ENCODE peak calls at places on chromosomes 11 and 22, in four cellular contexts. G is uterus, Q is tibial nerve, S is left ventricle myocardium inferior. Y is an unnamed sample.
A peak's percentile ranks its signal among the peaks of the same experiment; 100 is the strongest.

GRCh38 chr11:128290106-128290840 is 297.1 kb downstream of the ETS1 start:
- DNase-seq in Q (peak; percentile 32), S (peak; percentile 18), G (peak; percentile 48), Y (no peak)

GRCh38 chr11:61162092-61162935 is 1.1 kb upstream of the VPS37C start:
- DNase-seq in Q (no peak), S (no peak), G (no peak), Y (no peak)

GRCh38 chr22:23509571-23510302 is 70.4 kb downstream of the IGLL1 start:
- DNase-seq in G (no peak), Q (no peak), S (no peak), Y (no peak)

GRCh38 chr11:67731583-67731982 is 57.2 kb upstream of the ALDH3B2 start:
- DNase-seq in G (no peak), Q (no peak), S (no peak), Y (no peak)

GRCh38 chr22:45742866-45743450 is 71.3 kb downstream of the ATXN10 start:
- DNase-seq in S (no peak), G (no peak), Q (no peak), Y (no peak)

GRCh38 chr11:70421123-70421522 is 22.8 kb downstream of the CTTN start:
- DNase-seq in G (no peak), S (no peak), Q (no peak), Y (no peak)

GRCh38 chr11:127017482-127017881 is 16.9 kb upstream of the KIRREL3 start:
- DNase-seq in G (no peak), S (no peak), Q (no peak), Y (no peak)

GRCh38 chr22:20571531-20572007 is 64.2 kb downstream of the MED15 start:
- DNase-seq in Q (no peak), S (peak; percentile 37), G (no peak), Y (no peak)

GRCh38 chr11:128458316-128458715 is 129.0 kb downstream of the ETS1 start:
- DNase-seq in G (no peak), S (no peak), Q (no peak), Y (no peak)

GRCh38 chr22:50683994-50684371 is 11.4 kb downstream of the SHANK3 start:
- DNase-seq in S (no peak), G (no peak), Q (no peak), Y (no peak)

GRCh38 chr11:10784229-10785145 is 24.2 kb downstream of the EIF4G2 start:
- DNase-seq in Q (no peak), G (no peak), S (peak; percentile 28), Y (no peak)

GRCh38 chr22:46546466-46547178 is 9.2 kb upstream of the CELSR1 start:
- DNase-seq in Q (no peak), G (peak; percentile 42), S (peak; percentile 88), Y (no peak)

GRCh38 chr22:20927940-20928572 is 10.8 kb downstream of the CRKL start:
- DNase-seq in G (no peak), Q (no peak), S (no peak), Y (no peak)

GRCh38 chr11:848380-848931 is 5.8 kb downstream of the TSPAN4 start:
- DNase-seq in G (no peak), Q (no peak), S (no peak), Y (no peak)

GRCh38 chr22:20413217-20414058 is 19.5 kb downstream of the ZNF74 start:
- DNase-seq in S (no peak), Q (no peak), G (no peak), Y (no peak)

GRCh38 chr11:134559617-134559992 is 147.6 kb upstream of the B3GAT1 start:
- DNase-seq in Q (no peak), G (no peak), S (no peak), Y (no peak)

GRCh38 chr22:45580703-45581381 is 78.2 kb downstream of the FBLN1 start:
- DNase-seq in G (no peak), S (no peak), Q (no peak), Y (no peak)

GRCh38 chr11:120172054-120172881 is 34.4 kb upstream of the TRIM29 start:
- DNase-seq in G (peak; percentile 75), S (peak; percentile 64), Q (peak; percentile 55), Y (no peak)

GRCh38 chr22:23192133-23192532 is 11.8 kb downstream of the BCR start:
- DNase-seq in Q (no peak), G (no peak), S (no peak), Y (no peak)

GRCh38 chr22:48968201-48968959 is 859.3 kb downstream of the BRD1 start:
- DNase-seq in Q (no peak), S (peak; percentile 5), G (peak; percentile 5), Y (no peak)

GRCh38 chr11:15810079-15810478 is 546.3 kb downstream of the SOX6 start:
- DNase-seq in Q (no peak), G (no peak), S (no peak), Y (no peak)

GRCh38 chr22:28582806-28583205 is 96.8 kb downstream of the TTC28 start:
- DNase-seq in G (no peak), S (no peak), Q (no peak), Y (no peak)

GRCh38 chr11:33067294-33067693 is 27.9 kb downstream of the TCP11L1 start:
- DNase-seq in S (no peak), G (no peak), Q (no peak), Y (no peak)

GRCh38 chr22:24554316-24555159 is at the start of gene GUCD1:
- DNase-seq in S (peak; percentile 22), Q (no peak), G (no peak), Y (no peak)

GRCh38 chr11:57248780-57249383 is 11.8 kb upstream of the APLNR start:
- DNase-seq in Q (peak; percentile 29), S (peak; percentile 67), G (peak; percentile 63), Y (peak; percentile 5)

GRCh38 chr22:25623310-25623734 is 58.8 kb downstream of the GRK3 start:
- DNase-seq in Q (no peak), G (no peak), S (no peak), Y (no peak)

GRCh38 chr11:33659370-33660139 is 41.1 kb downstream of the C11orf91 start:
- DNase-seq in G (no peak), S (no peak), Q (no peak), Y (no peak)

GRCh38 chr22:46149493-46149997 is 781 bp upstream of the PPARA start:
- DNase-seq in Q (peak; percentile 54), G (peak; percentile 55), S (peak; percentile 70), Y (no peak)

GRCh38 chr11:2311456-2312201 is 9.8 kb downstream of the TSPAN32 start:
- DNase-seq in Q (no peak), S (no peak), G (no peak), Y (no peak)
- H3K27ac ChIP-seq in Q (peak overlapping the region; percentile 86), S (peak overlapping the region; percentile 83), G (peak overlapping the region; percentile 96), Y (no peak overlapping the region)

GRCh38 chr11:7571640-7572000 is 57.8 kb downstream of the PPFIBP2 start:
- DNase-seq in Q (peak; percentile 64), G (peak; percentile 77), S (peak; percentile 65), Y (no peak)

GRCh38 chr11:7573193-7573557 is 59.4 kb downstream of the PPFIBP2 start:
- DNase-seq in G (no peak), Q (no peak), S (no peak), Y (no peak)

GRCh38 chr11:7569044-7569443 is 55.2 kb downstream of the PPFIBP2 start:
- DNase-seq in Q (no peak), S (no peak), G (no peak), Y (no peak)

GRCh38 chr11:7572001-7572712 is 58.4 kb downstream of the PPFIBP2 start:
- DNase-seq in Q (no peak), S (no peak), G (no peak), Y (no peak)

DNA sequence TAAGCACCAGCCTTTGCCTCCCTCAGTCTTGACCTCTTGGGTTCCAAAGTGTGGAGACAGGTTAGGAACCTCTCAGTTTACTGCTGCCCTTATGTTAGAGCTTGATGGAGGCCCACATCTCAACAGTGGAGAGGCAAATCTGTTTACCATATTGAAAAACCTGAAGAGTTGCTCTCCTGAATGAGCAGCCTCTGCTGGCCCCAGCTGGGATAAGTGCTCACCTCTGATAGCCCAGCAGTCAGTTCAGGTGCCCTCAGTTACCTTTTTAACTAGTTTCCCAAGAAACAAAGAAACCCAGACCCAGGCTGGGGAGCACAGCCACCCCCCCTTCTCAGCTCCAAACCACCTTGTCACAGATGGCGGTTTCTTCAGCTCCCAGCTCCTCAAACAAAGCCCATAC is 57.1 kb downstream of the PPFIBP2 start:
- DNase-seq in S (no peak), Q (no peak), G (no peak), Y (no peak)
- TF ChIP-seq CTCF in S (no peak), Q (no peak), G (no peak), Y (no peak)

GRCh38 chr22:43128116-43128515 is 15.1 kb downstream of the MCAT start:
- DNase-seq in Q (no peak), S (no peak), G (no peak), Y (no peak)

GRCh38 chr22:43128928-43129424 is 14.2 kb downstream of the MCAT start:
- DNase-seq in G (no peak), Q (no peak), S (no peak), Y (no peak)

GRCh38 chr22:43129426-43130425 is 13.5 kb downstream of the MCAT start:
- DNase-seq in S (no peak), Q (no peak), G (no peak), Y (no peak)

GRCh38 chr22:43126506-43127165 is 16.1 kb downstream of the BIK start:
- DNase-seq in S (no peak), Q (no peak), G (no peak), Y (no peak)

DNA sequence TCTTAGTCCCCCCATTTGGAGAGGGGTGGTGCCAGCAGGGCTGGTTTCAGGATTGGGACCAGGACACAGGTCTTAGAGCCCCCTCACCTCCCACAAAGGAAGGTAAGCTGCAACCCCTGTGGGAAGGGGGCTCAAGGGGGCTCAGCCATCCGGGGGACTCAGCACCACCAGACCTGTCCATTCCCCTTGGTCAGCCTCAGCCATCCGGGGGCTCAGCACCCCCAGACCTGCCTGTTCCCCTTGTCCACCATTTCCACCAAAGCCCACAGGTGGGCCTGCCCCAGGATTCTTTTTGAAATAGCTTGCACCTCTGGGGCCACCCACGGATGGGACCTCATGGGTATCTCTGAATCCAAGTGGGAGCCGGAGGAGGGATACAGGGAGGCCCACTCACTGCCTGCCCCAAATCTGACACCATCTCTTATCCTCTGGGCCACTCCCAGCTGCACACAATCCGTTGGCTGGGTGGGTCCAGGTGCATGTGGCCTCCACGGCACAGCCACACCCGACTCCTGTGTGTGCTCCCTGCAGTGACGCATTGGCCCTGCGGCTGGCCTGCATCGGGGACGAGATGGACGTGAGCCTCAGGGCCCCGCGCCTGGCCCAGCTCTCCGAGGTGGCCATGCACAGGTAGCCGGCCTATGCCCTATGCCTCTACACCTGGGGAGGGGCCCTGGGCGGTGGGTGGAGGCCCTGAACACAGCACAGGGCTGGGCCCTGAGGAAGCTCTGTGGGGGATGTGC is 15.9 kb downstream of the MCAT start:
- DNase-seq in G (no peak), S (no peak), Q (no peak), Y (no peak)
- H3K27ac ChIP-seq in G (no peak overlapping the region), S (no peak overlapping the region), Q (peak overlapping the region; percentile 40), Y (no peak overlapping the region)

DNA sequence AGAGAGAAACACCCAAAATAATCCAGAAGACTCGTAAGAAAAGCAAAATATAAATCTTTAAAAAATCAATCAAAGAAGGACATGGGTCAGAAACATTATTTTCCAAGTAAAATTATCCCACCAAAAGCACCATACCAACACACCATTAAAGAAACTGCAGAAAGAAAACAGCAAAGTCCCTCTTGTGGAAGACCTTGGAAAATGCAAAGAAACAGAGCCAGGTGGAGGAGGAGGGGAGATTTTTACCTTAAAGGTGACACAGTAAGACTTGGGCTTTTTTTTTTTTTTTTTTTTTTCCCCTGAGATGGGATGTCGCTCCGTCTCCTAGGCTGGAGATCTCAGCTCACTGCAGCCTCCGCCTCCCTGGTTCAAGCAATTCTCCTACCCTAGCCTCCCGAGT is 123.8 kb downstream of the LARGE1 start:
- DNase-seq in S (no peak), G (no peak), Q (no peak), Y (no peak)
- TF ChIP-seq CTCF in S (no peak), G (no peak), Q (no peak), Y (no peak)

Y was measured in thoracic aorta.